ENCODE peak calls at places on chromosomes 16 and 17, in eight cellular contexts. P is breast epithelium; L is CD4-positive, CD25-positive, alpha-beta regulatory T cell; V is Panc1; U is CD8-positive, alpha-beta T cell; H is tibial artery; D is esophagus squamous epithelium; A is prostate gland. Y is an unnamed sample. For H3K9me3 and H3K36me3, the result is how much of the 10 kb centered on the place peaks cover.

GRCh38 chr17:59131131-59131530 is 23.9 kb downstream of the SKA2 start:
- DNase-seq in H (no peak), U (no peak), V (no peak), A (no peak), L (no peak), P (no peak), D (no peak), Y (no peak)

GRCh38 chr17:28992202-28992601 is 13.6 kb downstream of the SEZ6 start:
- DNase-seq in H (no peak), V (no peak), D (no peak), L (no peak), U (no peak), A (no peak), P (no peak), Y (no peak)

GRCh38 chr16:47053895-47054294 is 80.4 kb upstream of the DNAJA2 start:
- DNase-seq in V (no peak), L (no peak), U (no peak), P (no peak), H (no peak), D (no peak), A (no peak), Y (no peak)

GRCh38 chr16:27242868-27243590 is 25.5 kb downstream of the NSMCE1 start:
- DNase-seq in H (peak), V (peak), A (no peak), U (no peak), L (peak), D (no peak), P (no peak), Y (peak)

GRCh38 chr17:50661795-50662391 is 27.2 kb downstream of the ABCC3 start:
- DNase-seq in L (no peak), A (peak), V (peak), D (no peak), H (peak), U (no peak), P (peak), Y (peak)

GRCh38 chr16:82621796-82622195 is 5.0 kb upstream of the CDH13 start:
- DNase-seq in A (no peak), V (no peak), D (no peak), U (no peak), H (no peak), L (no peak), P (no peak), Y (no peak)

GRCh38 chr16:59633996-59634579 is 900.0 kb upstream of the GOT2 start:
- DNase-seq in L (no peak), V (no peak), A (no peak), D (no peak), P (no peak), H (no peak), U (no peak), Y (peak)

GRCh38 chr17:3978421-3979275 is 14.4 kb upstream of the ATP2A3 start:
- DNase-seq in P (no peak), U (no peak), V (no peak), A (peak), D (no peak), H (no peak), L (no peak), Y (no peak)

GRCh38 chr16:89956511-89957213 is 8.1 kb downstream of the DEF8 start:
- DNase-seq in A (no peak), L (no peak), U (no peak), D (no peak), P (no peak), V (no peak), H (no peak), Y (no peak)

GRCh38 chr16:48112603-48113400 is 43.0 kb downstream of the ABCC12 start:
- DNase-seq in V (no peak), P (no peak), A (no peak), D (no peak), U (no peak), L (no peak), H (no peak), Y (no peak)

GRCh38 chr17:17816831-17817551 is 19.8 kb downstream of the SREBF1 start:
- DNase-seq in D (no peak), L (no peak), H (no peak), P (no peak), V (no peak), U (no peak), A (no peak), Y (no peak)

GRCh38 chr17:73749337-73749807 is 105.1 kb upstream of the SDK2 start:
- DNase-seq in L (no peak), P (no peak), D (no peak), U (no peak), H (no peak), V (no peak), A (no peak), Y (no peak)

GRCh38 chr17:74760404-74761105 is 12.1 kb downstream of the NHERF1 start:
- DNase-seq in U (no peak), A (peak), L (no peak), H (no peak), D (no peak), V (no peak), P (no peak), Y (peak)
- H3K4me3 ChIP-seq in U (peak), A (no peak), L (peak), H (no peak), D (no peak), V (no peak), P (peak), Y (no peak)

DNA sequence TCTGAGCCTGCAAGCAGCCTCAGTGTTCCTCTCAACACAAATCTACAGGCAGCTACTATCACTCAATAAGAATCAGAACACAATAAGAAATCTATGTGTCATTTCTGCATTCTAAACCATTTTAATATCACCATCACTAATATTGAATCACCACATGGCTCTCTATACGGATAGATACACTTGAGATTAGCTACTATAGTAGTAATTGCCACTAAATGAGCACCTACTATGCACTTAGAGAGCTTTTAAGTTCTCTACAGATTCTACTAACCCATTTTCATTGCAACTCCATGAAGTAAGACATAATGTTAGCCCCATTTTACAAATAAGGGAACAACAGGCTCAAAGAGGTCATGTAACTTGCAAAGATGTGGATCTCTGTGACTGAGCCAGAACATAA is 132.8 kb upstream of the DYNLRB2 start:
- DNase-seq in H (no peak), V (no peak), D (no peak), P (no peak), U (no peak), L (no peak), A (no peak), Y (no peak)
- H3K9me3 ChIP-seq in H (under half), V (under half), D (under half), P (under half), U (under half), L (under half), A (under half), Y (under half)

GRCh38 chr16:55508941-55509920 is at the start of gene LPCAT2:
- DNase-seq in V (no peak), H (peak), A (peak), P (peak), L (no peak), U (no peak), D (no peak), Y (no peak)

GRCh38 chr16:55506708-55507107 is 2.2 kb upstream of the LPCAT2 start:
- DNase-seq in P (no peak), V (no peak), H (no peak), L (no peak), U (no peak), A (no peak), D (no peak), Y (no peak)

GRCh38 chr16:55506083-55506482 is 2.8 kb upstream of the LPCAT2 start:
- DNase-seq in L (no peak), H (peak), D (no peak), A (no peak), P (no peak), V (no peak), U (no peak), Y (no peak)

GRCh38 chr16:55510185-55510805 is 1.4 kb downstream of the LPCAT2 start:
- DNase-seq in V (no peak), P (no peak), U (no peak), H (no peak), A (no peak), L (no peak), D (no peak), Y (no peak)

GRCh38 chr16:55508271-55508921 is 476 bp upstream of the LPCAT2 start:
- DNase-seq in A (no peak), P (no peak), U (no peak), V (no peak), H (peak), L (no peak), D (no peak), Y (no peak)
- H3K36me3 ChIP-seq in A (under half), P (under half), U (under half), V (under half), H (under half), L (under half), D (under half), Y (under half)

GRCh38 chr16:29810699-29811169 is 1.3 kb upstream of the PRRT2 start:
- DNase-seq in P (no peak), H (no peak), A (no peak), L (no peak), U (no peak), V (no peak), D (no peak), Y (no peak)

GRCh38 chr16:29813644-29814562 is 1.9 kb downstream of the PRRT2 start:
- DNase-seq in D (no peak), U (no peak), L (no peak), P (no peak), V (no peak), A (no peak), H (no peak), Y (no peak)

GRCh38 chr16:29811170-29811895 is 660 bp upstream of the PRRT2 start:
- DNase-seq in U (peak), V (peak), P (peak), L (peak), H (peak), A (peak), D (no peak), Y (peak)

GRCh38 chr16:29812754-29813643 is 1.0 kb downstream of the PRRT2 start:
- DNase-seq in U (no peak), L (no peak), V (no peak), A (no peak), D (no peak), H (no peak), P (no peak), Y (no peak)

GRCh38 chr16:29811896-29812665 is at the start of gene PRRT2:
- DNase-seq in D (no peak), H (peak), P (no peak), V (no peak), L (no peak), U (peak), A (peak), Y (peak)
- H3K4me3 ChIP-seq in D (peak), H (peak), P (peak), V (peak), L (peak), U (peak), A (peak), Y (peak)